ENCODE peak calls at places on chromosomes 1 and 21, in six cellular contexts. D is foreskin fibroblast; F is CD8-positive, alpha-beta T cell; I is kidney epithelial cell; S is left lung; Z is brain microvascular endothelial cell. T is an unnamed sample.

GRCh38 chr1:20343149-20343936 is 52.7 kb downstream of the VWA5B1 start:
- DNase-seq in I (no peak), S (no peak), Z (no peak), D (peak; percentile 20), F (peak; percentile 33), T (no peak)

GRCh38 chr1:209989525-209989924 is 51.5 kb downstream of the SYT14 start:
- DNase-seq in I (no peak), F (no peak), Z (no peak), S (no peak), D (peak; percentile 22), T (peak; percentile 32)

GRCh38 chr1:36125129-36125991 is at the start of gene COL8A2:
- DNase-seq in F (no peak), S (peak; percentile 47), I (no peak), D (peak; percentile 36), Z (no peak), T (no peak)

GRCh38 chr1:164726235-164726634 is 167.3 kb downstream of the PBX1 start:
- DNase-seq in Z (peak; percentile 90), S (no peak), I (no peak), F (no peak), D (peak; percentile 97), T (peak; percentile 51)

GRCh38 chr1:243312962-243313634 is 57.3 kb downstream of the SDCCAG8 start:
- DNase-seq in S (no peak), F (no peak), I (peak; percentile 44), Z (no peak), D (no peak), T (peak; percentile 92)

GRCh38 chr21:44895859-44896258 is 22.4 kb upstream of the PTTG1IP start:
- DNase-seq in Z (no peak), I (no peak), S (no peak), D (peak; percentile 38), F (peak; percentile 10), T (no peak)

GRCh38 chr1:85652327-85652726 is 55.9 kb downstream of the ZNHIT6 start:
- DNase-seq in F (no peak), Z (no peak), S (no peak), I (no peak), D (no peak), T (no peak)

GRCh38 chr1:209890606-209891330 is 47.2 kb upstream of the SYT14 start:
- DNase-seq in F (no peak), I (no peak), D (peak; percentile 46), Z (no peak), S (no peak), T (peak; percentile 76)

GRCh38 chr1:186841599-186841998 is 12.8 kb downstream of the PLA2G4A start:
- DNase-seq in Z (peak; percentile 27), S (no peak), I (no peak), F (no peak), D (peak; percentile 19), T (peak; percentile 78)

GRCh38 chr1:235270625-235271024 is 57.4 kb downstream of the ARID4B start:
- DNase-seq in F (no peak), I (no peak), Z (no peak), S (no peak), D (peak; percentile 41), T (peak; percentile 56)

GRCh38 chr1:156368889-156369684 is at the start of gene RHBG:
- DNase-seq in D (peak; percentile 46), S (peak; percentile 64), F (no peak), Z (no peak), I (no peak), T (peak; percentile 54)

GRCh38 chr21:44925027-44925755 is 4.5 kb upstream of the ITGB2 start:
- DNase-seq in Z (no peak), F (peak; percentile 16), S (no peak), I (no peak), D (peak; percentile 58), T (peak; percentile 66)

GRCh38 chr1:245160288-245160687 is 5.5 kb downstream of the KIF26B start:
- DNase-seq in D (peak; percentile 15), I (no peak), F (no peak), Z (no peak), S (no peak), T (no peak)

GRCh38 chr1:26838474-26839338 is 12.2 kb downstream of the ZDHHC18 start:
- DNase-seq in Z (no peak), I (no peak), D (no peak), F (peak; percentile 57), S (no peak), T (no peak)

GRCh38 chr1:8554956-8555534 is 237.1 kb downstream of the SLC45A1 start:
- DNase-seq in I (peak; percentile 35), D (peak; percentile 61), S (no peak), Z (peak; percentile 41), F (no peak), T (peak; percentile 81)

GRCh38 chr1:26694185-26694572 is 1.6 kb upstream of the ARID1A start:
- DNase-seq in Z (no peak), S (no peak), F (no peak), D (no peak), I (no peak), T (no peak)

GRCh38 chr1:212646588-212646987 is 38.0 kb downstream of the ATF3 start:
- DNase-seq in D (no peak), Z (no peak), F (no peak), S (no peak), I (no peak), T (no peak)

GRCh38 chr1:219329606-219330005 is 155.9 kb downstream of the LYPLAL1 start:
- DNase-seq in I (peak; percentile 31), S (no peak), Z (peak; percentile 66), F (no peak), D (peak; percentile 61), T (peak; percentile 42)

GRCh38 chr1:227315500-227316346 is 2.6 kb downstream of the CDC42BPA start:
- DNase-seq in Z (peak; percentile 45), I (no peak), D (peak; percentile 84), F (no peak), S (no peak), T (peak; percentile 67)

GRCh38 chr1:37482004-37482785 is 7.8 kb downstream of the ZC3H12A start:
- DNase-seq in D (no peak), S (no peak), Z (no peak), I (no peak), F (no peak), T (no peak)

GRCh38 chr1:181936768-181937581 is 124.5 kb downstream of the ZNF648 start:
- DNase-seq in Z (no peak), I (peak; percentile 21), F (peak; percentile 33), D (no peak), S (peak; percentile 42), T (peak; percentile 72)

GRCh38 chr1:55043726-55044125 is 4.4 kb downstream of the PCSK9 start:
- DNase-seq in S (no peak), I (no peak), F (no peak), Z (no peak), D (no peak), T (no peak)

GRCh38 chr1:100627018-100627716 is 89.2 kb downstream of the GPR88 start:
- DNase-seq in I (no peak), D (peak; percentile 60), S (no peak), Z (peak; percentile 73), F (no peak), T (peak; percentile 47)

GRCh38 chr1:47934243-47934805 is 62.9 kb downstream of the TRABD2B start:
- DNase-seq in I (peak; percentile 71), D (peak; percentile 46), S (peak; percentile 55), F (no peak), Z (no peak), T (no peak)

GRCh38 chr1:34419662-34420061 is 243.0 kb downstream of the C1orf94 start:
- DNase-seq in Z (no peak), F (no peak), S (no peak), I (no peak), D (no peak), T (no peak)

GRCh38 chr1:44775930-44776748 is 799 bp downstream of the RPS8 start:
- DNase-seq in D (peak; percentile 33), I (no peak), F (no peak), Z (no peak), S (no peak), T (peak; percentile 30)

GRCh38 chr1:22527555-22528296 is 35.6 kb upstream of the EPHA8 start:
- DNase-seq in F (no peak), S (no peak), I (no peak), Z (no peak), D (peak; percentile 28), T (no peak)

GRCh38 chr1:171355727-171356126 is 41.7 kb downstream of the FMO4 start:
- DNase-seq in D (no peak), S (no peak), Z (no peak), F (no peak), I (peak; percentile 56), T (peak; percentile 9)

GRCh38 chr21:38741092-38741975 is 64.4 kb upstream of the ETS2 start:
- DNase-seq in Z (no peak), S (no peak), F (no peak), D (no peak), I (no peak), T (no peak)
- H3K4me3 ChIP-seq in Z (no peak overlapping the region), S (no peak overlapping the region), F (no peak overlapping the region), D (no peak overlapping the region), I (no peak overlapping the region), T (no peak overlapping the region)

GRCh38 chr21:32356874-32357395 is 35.9 kb downstream of the URB1 start:
- DNase-seq in S (no peak), I (no peak), F (no peak), D (no peak), Z (no peak), T (no peak)

GRCh38 chr21:32364801-32365200 is 28.0 kb downstream of the URB1 start:
- DNase-seq in D (no peak), I (no peak), S (no peak), F (no peak), Z (no peak), T (no peak)

GRCh38 chr21:32360401-32360981 is 32.3 kb downstream of the URB1 start:
- DNase-seq in D (no peak), Z (no peak), S (no peak), I (no peak), F (no peak), T (peak; percentile 80)

GRCh38 chr21:32364387-32364786 is 28.4 kb downstream of the URB1 start:
- DNase-seq in D (no peak), I (no peak), S (no peak), Z (no peak), F (no peak), T (no peak)

DNA sequence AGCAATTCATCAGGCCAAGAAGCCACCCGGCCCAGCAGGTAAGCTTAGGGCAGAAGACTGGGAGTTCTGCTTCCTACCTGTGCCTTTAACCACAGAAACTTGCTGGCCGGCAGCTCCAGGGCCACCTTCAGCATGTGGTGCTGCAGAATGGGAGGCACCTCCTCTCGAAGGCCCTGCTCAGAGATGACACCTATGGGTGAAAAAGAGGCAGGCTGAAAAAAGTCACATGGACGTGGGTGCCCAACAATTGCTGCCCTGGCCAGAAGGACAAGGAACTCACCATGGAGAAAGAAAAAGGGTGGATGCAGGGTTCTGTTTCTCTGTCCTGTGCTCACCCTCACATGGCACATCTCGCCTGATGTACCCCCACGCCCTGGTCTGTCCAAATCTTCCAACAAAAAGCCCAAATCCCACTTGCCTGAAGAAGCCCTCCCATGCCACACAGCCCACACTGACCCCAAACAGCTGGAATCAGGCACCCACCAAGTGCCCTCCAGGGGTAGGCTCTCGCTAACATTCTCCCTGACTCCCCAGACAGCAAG is 33.0 kb downstream of the URB1 start:
- DNase-seq in D (no peak), Z (no peak), F (no peak), S (no peak), I (no peak), T (peak; percentile 56)
- TF ChIP-seq CTCF in D (peak; percentile 33), Z (peak; percentile 53), F (no peak), S (no peak), I (peak; percentile 30), T (peak; percentile 60)

GRCh38 chr1:2003564-2004131 is at the start of gene CFAP74:
- DNase-seq in S (no peak), F (no peak), I (no peak), D (peak; percentile 56), Z (peak; percentile 17), T (no peak)
- H3K4me3 ChIP-seq in S (no peak within 1 kb of the TSS), F (no peak within 1 kb of the TSS), I (no peak within 1 kb of the TSS), D (no peak within 1 kb of the TSS), Z (peak within 1 kb of the TSS; percentile 39), T (no peak within 1 kb of the TSS)

GRCh38 chr1:6987940-6988339 is 202.7 kb downstream of the CAMTA1 start:
- DNase-seq in I (no peak), D (no peak), F (no peak), S (peak; percentile 0), Z (no peak), T (no peak)
- TF ChIP-seq CTCF in I (no peak), D (no peak), F (no peak), S (no peak), Z (peak; percentile 39), T (no peak)

T was measured in epithelial cell of esophagus.